ENCODE peak calls at places on chromosome 2, in eight cellular contexts. One of them, this sample, is unnamed.

GRCh38 chr2:231680284-231680991 is 27.9 kb upstream of the PTMA start:
- DNase-seq in glutamatergic neuron: peak
- DNase-seq in T-helper 9 cell: no peak
- DNase-seq in colonic mucosa: peak
- DNase-seq in HEK293T: peak
- DNase-seq in ELR: peak
- DNase-seq in LoVo: peak
- DNase-seq in T1000: no peak
- DNase-seq in this sample: no peak

GRCh38 chr2:68426885-68427579 is 40.1 kb downstream of the FBXO48 start:
- DNase-seq in glutamatergic neuron: no peak
- DNase-seq in T-helper 9 cell: no peak
- DNase-seq in colonic mucosa: no peak
- DNase-seq in HEK293T: no peak
- DNase-seq in ELR: peak
- DNase-seq in LoVo: no peak
- DNase-seq in T1000: no peak
- DNase-seq in this sample: no peak

GRCh38 chr2:95115418-95115817 is 6.2 kb downstream of the MRPS5 start:
- DNase-seq in glutamatergic neuron: peak
- DNase-seq in T-helper 9 cell: peak
- DNase-seq in colonic mucosa: peak
- DNase-seq in HEK293T: peak
- DNase-seq in ELR: peak
- DNase-seq in LoVo: peak
- DNase-seq in T1000: no peak
- DNase-seq in this sample: peak

GRCh38 chr2:134228493-134228903 is 25.4 kb upstream of the MGAT5 start:
- DNase-seq in glutamatergic neuron: no peak
- DNase-seq in T-helper 9 cell: no peak
- DNase-seq in colonic mucosa: peak
- DNase-seq in HEK293T: peak
- DNase-seq in ELR: peak
- DNase-seq in LoVo: no peak
- DNase-seq in T1000: no peak
- DNase-seq in this sample: no peak

GRCh38 chr2:11371099-11371937 is 26.9 kb upstream of the ROCK2 start:
- DNase-seq in glutamatergic neuron: no peak
- DNase-seq in T-helper 9 cell: no peak
- DNase-seq in colonic mucosa: no peak
- DNase-seq in HEK293T: no peak
- DNase-seq in ELR: no peak
- DNase-seq in LoVo: no peak
- DNase-seq in T1000: no peak
- DNase-seq in this sample: no peak

GRCh38 chr2:53515435-53516332 is 251.9 kb upstream of the CHAC2 start:
- DNase-seq in glutamatergic neuron: no peak
- DNase-seq in T-helper 9 cell: no peak
- DNase-seq in colonic mucosa: no peak
- DNase-seq in HEK293T: no peak
- DNase-seq in ELR: peak
- DNase-seq in LoVo: no peak
- DNase-seq in T1000: no peak
- DNase-seq in this sample: no peak

GRCh38 chr2:108413731-108414130 is 35.3 kb upstream of the GCC2 start:
- DNase-seq in glutamatergic neuron: no peak
- DNase-seq in T-helper 9 cell: no peak
- DNase-seq in colonic mucosa: no peak
- DNase-seq in HEK293T: no peak
- DNase-seq in ELR: peak
- DNase-seq in LoVo: no peak
- DNase-seq in T1000: no peak
- DNase-seq in this sample: no peak

GRCh38 chr2:31270136-31270535 is 36.2 kb downstream of the EHD3 start:
- DNase-seq in glutamatergic neuron: no peak
- DNase-seq in T-helper 9 cell: no peak
- DNase-seq in colonic mucosa: no peak
- DNase-seq in HEK293T: no peak
- DNase-seq in ELR: peak
- DNase-seq in LoVo: no peak
- DNase-seq in T1000: peak
- DNase-seq in this sample: no peak

GRCh38 chr2:196263181-196263747 is 91.9 kb upstream of the STK17B start:
- DNase-seq in glutamatergic neuron: no peak
- DNase-seq in T-helper 9 cell: peak
- DNase-seq in colonic mucosa: no peak
- DNase-seq in HEK293T: no peak
- DNase-seq in ELR: peak
- DNase-seq in LoVo: no peak
- DNase-seq in T1000: no peak
- DNase-seq in this sample: peak

GRCh38 chr2:168138369-168138768 is 109.0 kb downstream of the STK39 start:
- DNase-seq in glutamatergic neuron: no peak
- DNase-seq in T-helper 9 cell: no peak
- DNase-seq in colonic mucosa: no peak
- DNase-seq in HEK293T: no peak
- DNase-seq in ELR: no peak
- DNase-seq in LoVo: no peak
- DNase-seq in T1000: no peak
- DNase-seq in this sample: no peak

This sample was measured in CMK.